ENCODE peak calls at places on chromosome 18, in six cellular contexts. One of them, this sample, is unnamed.

GRCh38 chr18:13279181-13280065 is 60.9 kb downstream of the LDLRAD4 start:
- DNase-seq in gastrocnemius medialis: no peak
- DNase-seq in transverse colon: no peak
- DNase-seq in A673: no peak
- DNase-seq in mesenchymal stem cell: no peak
- DNase-seq in lung: no peak
- DNase-seq in this sample: no peak

GRCh38 chr18:4040391-4041172 is 414.5 kb downstream of the DLGAP1 start:
- DNase-seq in A673: peak; percentile 38
- DNase-seq in gastrocnemius medialis: no peak
- DNase-seq in mesenchymal stem cell: no peak
- DNase-seq in transverse colon: no peak
- DNase-seq in lung: no peak
- DNase-seq in this sample: no peak

GRCh38 chr18:70454705-70455322 is 166.0 kb downstream of the SOCS6 start:
- DNase-seq in gastrocnemius medialis: no peak
- DNase-seq in A673: peak; percentile 77
- DNase-seq in mesenchymal stem cell: peak; percentile 69
- DNase-seq in transverse colon: no peak
- DNase-seq in lung: no peak
- DNase-seq in this sample: no peak

GRCh38 chr18:10035306-10035991 is 121.6 kb downstream of the VAPA start:
- DNase-seq in mesenchymal stem cell: no peak
- DNase-seq in A673: peak; percentile 57
- DNase-seq in gastrocnemius medialis: no peak
- DNase-seq in lung: peak; percentile 77
- DNase-seq in transverse colon: no peak
- DNase-seq in this sample: no peak

GRCh38 chr18:36294031-36294430 is 3.5 kb upstream of the FHOD3 start:
- DNase-seq in gastrocnemius medialis: no peak
- DNase-seq in A673: no peak
- DNase-seq in lung: no peak
- DNase-seq in transverse colon: no peak
- DNase-seq in mesenchymal stem cell: no peak
- DNase-seq in this sample: peak; percentile 32

GRCh38 chr18:34789768-34790344 is 79.8 kb downstream of the DTNA start:
- DNase-seq in lung: no peak
- DNase-seq in mesenchymal stem cell: no peak
- DNase-seq in transverse colon: no peak
- DNase-seq in A673: no peak
- DNase-seq in gastrocnemius medialis: no peak
- DNase-seq in this sample: no peak

GRCh38 chr18:55007582-55007981 is 48.3 kb upstream of the CCDC68 start:
- DNase-seq in A673: no peak
- DNase-seq in mesenchymal stem cell: no peak
- DNase-seq in gastrocnemius medialis: no peak
- DNase-seq in lung: no peak
- DNase-seq in transverse colon: no peak
- DNase-seq in this sample: no peak

GRCh38 chr18:62977512-62977911 is 262.2 kb downstream of the PHLPP1 start:
- DNase-seq in gastrocnemius medialis: no peak
- DNase-seq in A673: no peak
- DNase-seq in lung: no peak
- DNase-seq in transverse colon: no peak
- DNase-seq in mesenchymal stem cell: no peak
- DNase-seq in this sample: no peak

GRCh38 chr18:2050702-2051201 is 520.6 kb downstream of the METTL4 start:
- DNase-seq in lung: no peak
- DNase-seq in A673: no peak
- DNase-seq in mesenchymal stem cell: no peak
- DNase-seq in transverse colon: no peak
- DNase-seq in gastrocnemius medialis: no peak
- DNase-seq in this sample: no peak

GRCh38 chr18:23908827-23909226 is 105.7 kb upstream of the TTC39C start:
- DNase-seq in mesenchymal stem cell: no peak
- DNase-seq in transverse colon: no peak
- DNase-seq in A673: no peak
- DNase-seq in gastrocnemius medialis: no peak
- DNase-seq in lung: no peak
- DNase-seq in this sample: no peak

GRCh38 chr18:26747131-26747475 is 118.4 kb downstream of the AQP4 start:
- DNase-seq in A673: no peak
- DNase-seq in mesenchymal stem cell: no peak
- DNase-seq in lung: no peak
- DNase-seq in gastrocnemius medialis: no peak
- DNase-seq in transverse colon: no peak
- DNase-seq in this sample: no peak
- H3K4me3 ChIP-seq in A673: no peak overlapping the region
- H3K4me3 ChIP-seq in mesenchymal stem cell: no peak overlapping the region
- H3K4me3 ChIP-seq in lung: no peak overlapping the region
- H3K4me3 ChIP-seq in gastrocnemius medialis: no peak overlapping the region
- H3K4me3 ChIP-seq in transverse colon: no peak overlapping the region
- H3K4me3 ChIP-seq in this sample: no peak overlapping the region

GRCh38 chr18:21080576-21080975 is 31.0 kb downstream of the ROCK1 start:
- DNase-seq in A673: no peak
- DNase-seq in transverse colon: no peak
- DNase-seq in gastrocnemius medialis: no peak
- DNase-seq in mesenchymal stem cell: no peak
- DNase-seq in lung: no peak
- DNase-seq in this sample: no peak

GRCh38 chr18:21084511-21085078 is 27.0 kb downstream of the ROCK1 start:
- DNase-seq in lung: no peak
- DNase-seq in mesenchymal stem cell: no peak
- DNase-seq in gastrocnemius medialis: no peak
- DNase-seq in A673: no peak
- DNase-seq in transverse colon: no peak
- DNase-seq in this sample: no peak

GRCh38 chr18:21083017-21083416 is 28.6 kb downstream of the ROCK1 start:
- DNase-seq in lung: no peak
- DNase-seq in gastrocnemius medialis: no peak
- DNase-seq in transverse colon: no peak
- DNase-seq in A673: no peak
- DNase-seq in mesenchymal stem cell: no peak
- DNase-seq in this sample: no peak

GRCh38 chr18:21085579-21086161 is 25.9 kb downstream of the ROCK1 start:
- DNase-seq in transverse colon: no peak
- DNase-seq in A673: no peak
- DNase-seq in mesenchymal stem cell: no peak
- DNase-seq in gastrocnemius medialis: no peak
- DNase-seq in lung: no peak
- DNase-seq in this sample: no peak

DNA sequence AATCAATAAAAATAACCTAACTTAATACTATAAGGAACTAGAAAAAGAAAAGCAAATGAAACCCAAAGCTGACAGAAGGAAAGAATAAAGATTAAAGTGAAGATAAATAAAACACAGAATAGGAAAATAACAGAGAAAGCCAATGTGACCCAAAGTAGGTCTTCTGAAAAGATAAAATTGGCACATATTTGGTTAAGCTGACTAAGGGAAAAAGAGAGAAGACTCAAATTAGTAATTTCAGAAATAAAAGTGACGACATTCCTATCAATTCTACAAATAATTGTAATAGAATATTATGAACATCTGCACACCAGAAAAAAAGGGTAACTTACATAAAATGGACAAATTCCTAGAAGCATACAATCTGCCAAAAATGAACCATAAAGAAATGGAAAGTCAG is 30.2 kb downstream of the ROCK1 start:
- DNase-seq in mesenchymal stem cell: no peak
- DNase-seq in A673: no peak
- DNase-seq in transverse colon: no peak
- DNase-seq in lung: no peak
- DNase-seq in gastrocnemius medialis: no peak
- DNase-seq in this sample: no peak
- H3K36me3 ChIP-seq in mesenchymal stem cell: no peaks in the 10 kb centered on the region
- H3K36me3 ChIP-seq in A673: no peaks in the 10 kb centered on the region
- H3K36me3 ChIP-seq in transverse colon: no peaks in the 10 kb centered on the region
- H3K36me3 ChIP-seq in lung: no peaks in the 10 kb centered on the region
- H3K36me3 ChIP-seq in gastrocnemius medialis: no peaks in the 10 kb centered on the region
- H3K36me3 ChIP-seq in this sample: no peaks in the 10 kb centered on the region

GRCh38 chr18:48715651-48716354 is 177.0 kb downstream of the CTIF start:
- DNase-seq in gastrocnemius medialis: peak; percentile 50
- DNase-seq in mesenchymal stem cell: no peak
- DNase-seq in A673: no peak
- DNase-seq in lung: peak; percentile 49
- DNase-seq in transverse colon: peak; percentile 59
- DNase-seq in this sample: no peak
- H3K27me3 ChIP-seq in gastrocnemius medialis: no peaks in the 10 kb centered on the region
- H3K27me3 ChIP-seq in mesenchymal stem cell: no peaks in the 10 kb centered on the region
- H3K27me3 ChIP-seq in A673: no peaks in the 10 kb centered on the region
- H3K27me3 ChIP-seq in lung: no peaks in the 10 kb centered on the region
- H3K27me3 ChIP-seq in transverse colon: no peaks in the 10 kb centered on the region
- H3K27me3 ChIP-seq in this sample: no peaks in the 10 kb centered on the region

GRCh38 chr18:59923539-59924196 is 23.9 kb downstream of the PMAIP1 start:
- DNase-seq in A673: no peak
- DNase-seq in transverse colon: no peak
- DNase-seq in mesenchymal stem cell: no peak
- DNase-seq in gastrocnemius medialis: no peak
- DNase-seq in lung: no peak
- DNase-seq in this sample: no peak
- H3K4me3 ChIP-seq in A673: no peak overlapping the region
- H3K4me3 ChIP-seq in transverse colon: no peak overlapping the region
- H3K4me3 ChIP-seq in mesenchymal stem cell: no peak overlapping the region
- H3K4me3 ChIP-seq in gastrocnemius medialis: no peak overlapping the region
- H3K4me3 ChIP-seq in lung: no peak overlapping the region
- H3K4me3 ChIP-seq in this sample: no peak overlapping the region

DNA sequence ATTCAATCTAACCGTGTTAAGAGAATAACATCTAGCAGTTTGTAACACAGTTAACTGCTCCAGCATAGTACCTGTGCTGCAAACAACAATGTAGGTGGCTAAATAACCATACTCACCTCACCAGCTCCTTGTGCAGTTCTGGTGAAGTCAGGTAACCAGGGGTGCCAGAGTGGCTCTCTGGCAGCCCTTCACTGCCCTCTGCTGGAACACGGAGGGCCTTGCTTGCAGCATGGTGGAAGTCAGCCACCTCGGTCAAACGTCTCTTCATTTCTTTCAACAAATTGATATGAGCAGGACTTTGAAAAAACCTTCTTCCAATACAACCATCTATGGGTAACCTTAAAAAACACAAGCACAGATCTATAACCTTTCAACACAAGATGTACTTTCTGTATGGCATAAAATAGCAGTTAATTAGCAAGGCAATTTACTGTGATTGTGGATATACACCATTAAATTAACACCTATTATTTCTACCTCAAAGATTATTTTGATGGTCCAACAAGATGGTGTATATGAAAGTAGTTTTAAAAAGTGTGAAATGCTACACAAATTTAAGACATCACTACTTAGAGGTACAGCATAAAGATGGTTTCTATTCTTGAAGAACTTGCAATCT is 56.6 kb downstream of the EPG5 start:
- DNase-seq in lung: peak; percentile 44
- DNase-seq in mesenchymal stem cell: peak; percentile 53
- DNase-seq in gastrocnemius medialis: no peak
- DNase-seq in transverse colon: peak; percentile 37
- DNase-seq in A673: peak; percentile 46
- DNase-seq in this sample: no peak
- H3K36me3 ChIP-seq in lung: peaks cover 47% of the 10 kb centered on the region
- H3K36me3 ChIP-seq in mesenchymal stem cell: peaks cover 87% of the 10 kb centered on the region
- H3K36me3 ChIP-seq in gastrocnemius medialis: peaks cover 86% of the 10 kb centered on the region
- H3K36me3 ChIP-seq in transverse colon: peaks cover 73% of the 10 kb centered on the region
- H3K36me3 ChIP-seq in A673: peaks cover 15% of the 10 kb centered on the region
- H3K36me3 ChIP-seq in this sample: peaks cover 83% of the 10 kb centered on the region

GRCh38 chr18:47793609-47794008 is 136.8 kb downstream of the SMAD2 start:
- DNase-seq in gastrocnemius medialis: no peak
- DNase-seq in mesenchymal stem cell: no peak
- DNase-seq in transverse colon: no peak
- DNase-seq in lung: no peak
- DNase-seq in A673: no peak
- DNase-seq in this sample: no peak
- H3K27me3 ChIP-seq in gastrocnemius medialis: no peaks in the 10 kb centered on the region
- H3K27me3 ChIP-seq in mesenchymal stem cell: peaks cover 59% of the 10 kb centered on the region
- H3K27me3 ChIP-seq in transverse colon: no peaks in the 10 kb centered on the region
- H3K27me3 ChIP-seq in lung: no peaks in the 10 kb centered on the region
- H3K27me3 ChIP-seq in A673: no peaks in the 10 kb centered on the region
- H3K27me3 ChIP-seq in this sample: no peaks in the 10 kb centered on the region

DNA sequence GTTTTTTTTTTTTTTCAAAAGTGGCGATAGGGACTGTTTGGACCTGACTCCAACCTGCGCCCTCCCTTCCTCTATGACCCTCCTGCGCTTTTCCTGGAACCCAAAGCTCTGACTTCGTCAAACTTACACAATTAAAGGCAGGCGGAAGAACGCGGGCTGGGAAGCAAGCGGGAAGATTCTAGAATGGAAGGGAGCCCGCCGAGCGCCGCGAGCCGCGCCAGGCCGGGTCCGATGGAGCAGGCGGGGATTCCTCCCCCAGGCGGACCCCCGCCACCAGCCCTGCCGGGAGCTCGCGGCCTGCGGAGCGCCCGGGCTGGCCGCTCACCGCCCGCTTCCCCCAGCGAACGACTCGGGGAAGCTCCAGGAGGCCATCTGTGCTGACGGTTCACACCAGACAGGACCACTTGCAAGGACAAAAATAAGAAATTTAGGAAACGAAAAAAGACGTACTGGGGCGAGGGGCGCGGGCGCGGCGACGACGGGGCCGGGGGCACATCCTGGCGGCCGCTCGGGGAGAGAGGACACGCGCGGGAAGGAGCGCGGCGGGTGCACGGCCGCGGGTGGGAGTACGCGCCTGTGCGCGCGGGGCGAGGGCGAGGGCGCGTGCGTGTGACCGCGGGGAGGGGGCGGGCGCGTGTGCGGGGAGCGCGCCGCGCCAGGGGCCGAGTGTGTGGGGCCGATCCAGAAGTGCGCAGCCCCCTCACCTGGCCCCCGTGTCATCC is 1.1 kb upstream of the SALL3 start:
- DNase-seq in lung: no peak
- DNase-seq in A673: no peak
- DNase-seq in gastrocnemius medialis: no peak
- DNase-seq in mesenchymal stem cell: no peak
- DNase-seq in transverse colon: no peak
- DNase-seq in this sample: peak; percentile 84
- H3K4me3 ChIP-seq in lung: no peak overlapping the region
- H3K4me3 ChIP-seq in A673: no peak overlapping the region
- H3K4me3 ChIP-seq in gastrocnemius medialis: peak overlapping the region; percentile 34
- H3K4me3 ChIP-seq in mesenchymal stem cell: no peak overlapping the region
- H3K4me3 ChIP-seq in transverse colon: no peak overlapping the region
- H3K4me3 ChIP-seq in this sample: peak overlapping the region; percentile 47

GRCh38 chr18:21012308-21012707 is 99.3 kb downstream of the ROCK1 start:
- DNase-seq in lung: no peak
- DNase-seq in mesenchymal stem cell: no peak
- DNase-seq in gastrocnemius medialis: no peak
- DNase-seq in transverse colon: no peak
- DNase-seq in A673: no peak
- DNase-seq in this sample: no peak
- H3K36me3 ChIP-seq in lung: peaks cover 22% of the 10 kb centered on the region
- H3K36me3 ChIP-seq in mesenchymal stem cell: peaks cover 90% of the 10 kb centered on the region
- H3K36me3 ChIP-seq in gastrocnemius medialis: peaks cover 63% of the 10 kb centered on the region
- H3K36me3 ChIP-seq in transverse colon: peaks cover 71% of the 10 kb centered on the region
- H3K36me3 ChIP-seq in A673: peaks cover 24% of the 10 kb centered on the region
- H3K36me3 ChIP-seq in this sample: peaks cover 33% of the 10 kb centered on the region

GRCh38 chr18:76643199-76643598 is 148.2 kb upstream of the ZNF516 start:
- DNase-seq in gastrocnemius medialis: no peak
- DNase-seq in mesenchymal stem cell: no peak
- DNase-seq in lung: no peak
- DNase-seq in A673: no peak
- DNase-seq in transverse colon: no peak
- DNase-seq in this sample: no peak
- H3K27me3 ChIP-seq in gastrocnemius medialis: no peaks in the 10 kb centered on the region
- H3K27me3 ChIP-seq in mesenchymal stem cell: peaks cover 12% of the 10 kb centered on the region
- H3K27me3 ChIP-seq in lung: no peaks in the 10 kb centered on the region
- H3K27me3 ChIP-seq in A673: no peaks in the 10 kb centered on the region
- H3K27me3 ChIP-seq in transverse colon: no peaks in the 10 kb centered on the region
- H3K27me3 ChIP-seq in this sample: no peaks in the 10 kb centered on the region

GRCh38 chr18:11268691-11269686 is 119.6 kb upstream of the PIEZO2 start:
- DNase-seq in mesenchymal stem cell: no peak
- DNase-seq in gastrocnemius medialis: no peak
- DNase-seq in A673: no peak
- DNase-seq in lung: no peak
- DNase-seq in transverse colon: no peak
- DNase-seq in this sample: no peak
- H3K4me3 ChIP-seq in mesenchymal stem cell: no peak overlapping the region
- H3K4me3 ChIP-seq in gastrocnemius medialis: peak overlapping the region; percentile 26
- H3K4me3 ChIP-seq in A673: no peak overlapping the region
- H3K4me3 ChIP-seq in lung: no peak overlapping the region
- H3K4me3 ChIP-seq in transverse colon: no peak overlapping the region
- H3K4me3 ChIP-seq in this sample: no peak overlapping the region